ENCODE peak calls at places on chromosomes 1 and 21, in seven cellular contexts. G, M, X, A, D, Y and R are unnamed samples.

GRCh38 chr1:22876359-22877111 is 96.1 kb downstream of the LACTBL1 start:
- DNase-seq in G (peak; percentile 77), M (no peak), X (no peak), A (no peak), D (no peak), Y (no peak), R (no peak)

GRCh38 chr1:2925291-2925690 is 96.0 kb upstream of the ACTRT2 start:
- DNase-seq in G (no peak), M (no peak), X (no peak), A (no peak), D (no peak), Y (no peak), R (no peak)

GRCh38 chr21:41759214-41759840 is 7.5 kb downstream of the RIPK4 start:
- DNase-seq in G (no peak), M (no peak), X (no peak), A (no peak), D (no peak), Y (no peak), R (no peak)

GRCh38 chr21:42463861-42464515 is 32.0 kb downstream of the RSPH1 start:
- DNase-seq in G (peak; percentile 42), M (peak; percentile 67), X (peak; percentile 61), A (peak; percentile 51), D (peak; percentile 69), Y (no peak), R (peak; percentile 76)

GRCh38 chr1:229114781-229115417 is 156.0 kb upstream of the RAB4A start:
- DNase-seq in G (no peak), M (no peak), X (no peak), A (no peak), D (no peak), Y (no peak), R (no peak)

GRCh38 chr1:178632619-178633018 is 92.4 kb upstream of the RALGPS2 start:
- DNase-seq in G (peak; percentile 86), M (no peak), X (no peak), A (no peak), D (no peak), Y (no peak), R (no peak)

GRCh38 chr21:40102682-40103081 is 235.4 kb downstream of the PCP4 start:
- DNase-seq in G (no peak), M (no peak), X (no peak), A (no peak), D (no peak), Y (no peak), R (no peak)

GRCh38 chr1:30312226-30312625 is 411.2 kb downstream of the MATN1 start:
- DNase-seq in G (no peak), M (no peak), X (no peak), A (peak; percentile 8), D (no peak), Y (no peak), R (peak; percentile 23)

GRCh38 chr1:67970088-67970487 is 80.3 kb downstream of the DIRAS3 start:
- DNase-seq in G (peak; percentile 89), M (no peak), X (no peak), A (no peak), D (no peak), Y (no peak), R (no peak)

GRCh38 chr1:64343105-64343960 is 126.6 kb upstream of the CACHD1 start:
- DNase-seq in G (peak; percentile 29), M (no peak), X (peak; percentile 44), A (no peak), D (no peak), Y (no peak), R (no peak)

GRCh38 chr21:45128613-45129226 is 54.3 kb downstream of the ADARB1 start:
- DNase-seq in G (peak; percentile 72), M (peak; percentile 73), X (peak; percentile 57), A (peak; percentile 89), D (peak; percentile 77), Y (peak; percentile 43), R (peak; percentile 78)

GRCh38 chr1:100077525-100077924 is 55.2 kb downstream of the SASS6 start:
- DNase-seq in G (peak; percentile 60), M (no peak), X (no peak), A (no peak), D (no peak), Y (no peak), R (no peak)

GRCh38 chr1:28507247-28507645 is 1.4 kb downstream of the RCC1 start:
- DNase-seq in G (peak; percentile 13), M (no peak), X (no peak), A (no peak), D (no peak), Y (no peak), R (no peak)

GRCh38 chr1:226722240-226722900 is 16.7 kb downstream of the ITPKB start:
- DNase-seq in G (no peak), M (no peak), X (no peak), A (no peak), D (no peak), Y (no peak), R (no peak)

GRCh38 chr1:117147341-117147831 is 25.8 kb upstream of the TRIM45 start:
- DNase-seq in G (no peak), M (no peak), X (no peak), A (no peak), D (no peak), Y (no peak), R (no peak)

GRCh38 chr1:89719502-89720306 is 86.8 kb downstream of the LRRC8C start:
- DNase-seq in G (no peak), M (no peak), X (no peak), A (no peak), D (no peak), Y (no peak), R (no peak)

GRCh38 chr1:26827663-26828062 is 1.2 kb downstream of the ZDHHC18 start:
- DNase-seq in G (no peak), M (no peak), X (peak; percentile 9), A (no peak), D (no peak), Y (no peak), R (no peak)